ENCODE peak calls at places on chromosomes 11 and 22, in four cellular contexts. One of them, this sample, is unnamed.

GRCh38 chr22:17493384-17493981 is 69.8 kb upstream of the SLC25A18 start:
- DNase-seq in lung: no peak
- DNase-seq in GM23248: no peak
- DNase-seq in neural progenitor cell: peak
- DNase-seq in this sample: no peak

GRCh38 chr11:71120346-71120963 is 131.9 kb downstream of the SHANK2 start:
- DNase-seq in neural progenitor cell: peak
- DNase-seq in lung: no peak
- DNase-seq in GM23248: no peak
- DNase-seq in this sample: no peak

GRCh38 chr22:29940526-29940925 is 57.6 kb downstream of the MTMR3 start:
- DNase-seq in lung: no peak
- DNase-seq in GM23248: no peak
- DNase-seq in neural progenitor cell: no peak
- DNase-seq in this sample: no peak

GRCh38 chr11:63705526-63705925 is 24.2 kb downstream of the RTN3 start:
- DNase-seq in GM23248: no peak
- DNase-seq in neural progenitor cell: no peak
- DNase-seq in lung: no peak
- DNase-seq in this sample: no peak

GRCh38 chr11:69575296-69576068 is 65.5 kb upstream of the CCND1 start:
- DNase-seq in GM23248: no peak
- DNase-seq in lung: no peak
- DNase-seq in neural progenitor cell: no peak
- DNase-seq in this sample: no peak

GRCh38 chr11:63608353-63609345 is 5.6 kb downstream of the PLAAT3 start:
- DNase-seq in neural progenitor cell: no peak
- DNase-seq in GM23248: peak
- DNase-seq in lung: no peak
- DNase-seq in this sample: no peak

GRCh38 chr22:17638182-17638431 is 450 bp upstream of the BCL2L13 start:
- DNase-seq in neural progenitor cell: no peak
- DNase-seq in lung: no peak
- DNase-seq in GM23248: peak
- DNase-seq in this sample: no peak

GRCh38 chr11:68146704-68147474 is 25.7 kb upstream of the CHKA start:
- DNase-seq in GM23248: peak
- DNase-seq in neural progenitor cell: no peak
- DNase-seq in lung: peak
- DNase-seq in this sample: no peak

GRCh38 chr22:24727218-24727851 is 47.2 kb downstream of the PIWIL3 start:
- DNase-seq in GM23248: peak
- DNase-seq in neural progenitor cell: no peak
- DNase-seq in lung: no peak
- DNase-seq in this sample: no peak

GRCh38 chr22:42794551-42795510 is 62.2 kb downstream of the ARFGAP3 start:
- DNase-seq in GM23248: no peak
- DNase-seq in neural progenitor cell: peak
- DNase-seq in lung: no peak
- DNase-seq in this sample: no peak

GRCh38 chr11:104964247-104964646 is 4.1 kb downstream of the CASP4 start:
- DNase-seq in neural progenitor cell: no peak
- DNase-seq in lung: no peak
- DNase-seq in GM23248: no peak
- DNase-seq in this sample: no peak

GRCh38 chr11:82757660-82758301 is 24.1 kb upstream of the FAM181B start:
- DNase-seq in lung: no peak
- DNase-seq in GM23248: no peak
- DNase-seq in neural progenitor cell: no peak
- DNase-seq in this sample: no peak
- H3K27ac ChIP-seq in lung: no peak
- H3K27ac ChIP-seq in GM23248: no peak
- H3K27ac ChIP-seq in neural progenitor cell: no peak
- H3K27ac ChIP-seq in this sample: no peak

GRCh38 chr11:72788250-72788649 is 5.6 kb downstream of the STARD10 start:
- DNase-seq in GM23248: no peak
- DNase-seq in neural progenitor cell: peak
- DNase-seq in lung: no peak
- DNase-seq in this sample: no peak

GRCh38 chr11:72784662-72785061 is 9.2 kb downstream of the STARD10 start:
- DNase-seq in neural progenitor cell: peak
- DNase-seq in GM23248: no peak
- DNase-seq in lung: no peak
- DNase-seq in this sample: no peak

GRCh38 chr11:72787262-72788104 is 6.4 kb downstream of the STARD10 start:
- DNase-seq in lung: no peak
- DNase-seq in GM23248: no peak
- DNase-seq in neural progenitor cell: peak
- DNase-seq in this sample: no peak

GRCh38 chr11:72789493-72790131 is 4.2 kb downstream of the STARD10 start:
- DNase-seq in lung: no peak
- DNase-seq in GM23248: peak
- DNase-seq in neural progenitor cell: peak
- DNase-seq in this sample: no peak

DNA sequence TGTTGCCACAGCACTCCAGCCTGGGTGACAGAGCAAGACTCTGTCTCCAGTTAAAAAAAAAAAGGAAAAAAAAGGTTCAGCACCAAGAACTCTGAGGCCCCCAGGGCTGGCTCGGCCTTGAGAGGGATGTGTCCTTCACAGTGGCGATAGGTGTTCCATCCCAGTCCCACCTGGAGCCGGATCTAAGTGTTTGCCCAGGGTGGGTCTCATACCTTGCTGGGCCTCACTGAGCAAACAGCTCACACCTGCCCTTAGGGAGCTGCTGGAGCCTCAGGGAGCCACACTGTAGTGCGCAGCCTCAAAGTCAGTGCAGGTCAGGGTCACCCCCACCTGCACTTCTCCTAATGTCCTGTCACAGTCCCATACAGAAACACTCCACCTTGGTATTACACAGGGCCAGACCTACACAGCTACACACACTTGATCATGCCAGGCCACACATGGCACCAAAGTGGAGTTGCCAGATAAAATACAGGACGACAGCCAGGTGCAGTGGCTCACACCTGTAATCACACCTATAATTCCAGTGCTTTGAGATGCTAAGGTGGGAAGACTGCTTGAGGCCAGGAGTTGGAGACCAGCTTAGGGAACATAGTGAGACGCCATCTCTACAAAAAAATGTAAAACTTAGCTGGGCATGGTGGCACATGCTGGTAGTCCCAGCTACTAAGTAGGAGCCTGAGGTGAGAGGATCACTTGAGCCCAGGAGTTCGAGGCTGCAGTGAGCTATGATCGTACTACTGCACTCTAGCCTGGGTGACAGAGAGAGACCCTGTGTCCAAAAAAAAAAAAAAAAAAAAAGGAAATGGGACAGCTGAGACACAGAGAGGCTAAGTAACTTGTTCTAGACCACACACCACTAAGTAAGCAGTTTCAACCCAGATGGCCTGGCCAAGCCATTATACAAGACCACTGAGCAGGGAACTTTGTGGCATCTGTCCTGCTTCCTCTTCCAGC is 7.3 kb downstream of the STARD10 start:
- DNase-seq in GM23248: no peak
- DNase-seq in neural progenitor cell: peak
- DNase-seq in lung: peak
- DNase-seq in this sample: no peak
- H3K27ac ChIP-seq in GM23248: no peak
- H3K27ac ChIP-seq in neural progenitor cell: no peak
- H3K27ac ChIP-seq in lung: peak
- H3K27ac ChIP-seq in this sample: no peak

DNA sequence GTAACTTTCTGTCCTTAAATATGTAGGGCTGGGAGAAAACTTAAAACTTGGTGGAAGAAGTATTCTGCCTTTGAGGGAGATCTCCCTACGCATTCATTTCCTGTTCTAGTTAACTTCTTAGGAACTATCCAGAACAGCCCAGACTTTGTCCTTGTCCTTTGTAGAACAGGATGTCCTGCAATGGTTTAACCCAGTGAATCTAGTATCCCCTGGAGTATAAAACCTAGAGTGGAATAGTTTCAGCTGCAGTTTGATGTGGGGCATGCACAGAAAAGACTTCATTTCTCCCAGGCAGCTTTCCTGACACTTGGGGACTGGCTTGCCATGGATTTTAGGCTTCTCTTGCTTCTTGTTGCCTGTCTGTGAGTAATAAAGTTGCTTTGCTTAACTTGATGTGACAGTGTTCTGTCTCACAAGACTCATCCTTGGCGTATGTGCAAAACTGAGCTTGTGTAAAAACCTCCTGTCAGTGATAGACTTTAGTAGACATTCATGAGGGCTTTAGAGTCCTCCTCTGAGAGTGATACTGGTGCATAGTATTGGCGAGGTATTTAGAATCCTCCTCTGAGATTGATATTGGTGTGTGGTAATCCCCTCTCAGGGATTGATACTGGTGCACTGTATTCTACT is 28.2 kb downstream of the ARHGAP42 start:
- DNase-seq in GM23248: no peak
- DNase-seq in neural progenitor cell: no peak
- DNase-seq in lung: no peak
- DNase-seq in this sample: no peak
- H3K27ac ChIP-seq in GM23248: no peak
- H3K27ac ChIP-seq in neural progenitor cell: no peak
- H3K27ac ChIP-seq in lung: no peak
- H3K27ac ChIP-seq in this sample: no peak

GRCh38 chr11:44749160-44749559 is 22.4 kb downstream of the TSPAN18 start:
- DNase-seq in GM23248: no peak
- DNase-seq in neural progenitor cell: no peak
- DNase-seq in lung: no peak
- DNase-seq in this sample: no peak
- H3K27ac ChIP-seq in GM23248: no peak
- H3K27ac ChIP-seq in neural progenitor cell: no peak
- H3K27ac ChIP-seq in lung: no peak
- H3K27ac ChIP-seq in this sample: no peak